ENCODE peak calls at places on chromosomes 4 and X, in six cellular contexts. G is T-helper 2 cell; E is activated T-cell treated with anti-CD3 and anti-CD28 coated beads, Interleukin-2, amount 50 U/mL, for 72 hours; X is endothelial cell; S is mesenchymal stem cell; L is suprapubic skin. D is an unnamed sample.

GRCh38 chr4:128275351-128275750 is 12.3 kb downstream of the PGRMC2 start:
- DNase-seq in G (no peak), E (no peak), X (no peak), S (no peak), L (no peak), D (no peak)

GRCh38 chr4:78885598-78885997 is 53.6 kb downstream of the PAQR3 start:
- DNase-seq in G (no peak), E (no peak), X (no peak), S (no peak), L (no peak), D (no peak)

GRCh38 chrX:124231454-124231853 is 101.0 kb upstream of the TEX13D start:
- DNase-seq in G (no peak), E (no peak), X (no peak), S (no peak), L (no peak), D (no peak)

GRCh38 chrX:36198575-36198974 is 279.0 kb downstream of the CFAP47 start:
- DNase-seq in G (no peak), E (no peak), X (no peak), S (no peak), L (no peak), D (no peak)

GRCh38 chr4:6424425-6424824 is 48.0 kb downstream of the PPP2R2C start:
- DNase-seq in G (no peak), E (no peak), X (no peak), S (no peak), L (no peak), D (no peak)

GRCh38 chr4:31089815-31090214 is 369.6 kb downstream of the PCDH7 start:
- DNase-seq in G (no peak), E (no peak), X (no peak), S (peak), L (no peak), D (no peak)

GRCh38 chr4:111562811-111563210 is 582.4 kb upstream of the FAM241A start:
- DNase-seq in G (no peak), E (no peak), X (no peak), S (no peak), L (no peak), D (no peak)

GRCh38 chr4:56907489-56908205 is at the start of gene REST:
- DNase-seq in G (peak), E (peak), X (peak), S (peak), L (peak), D (peak)

GRCh38 chrX:41946973-41947612 is 23.7 kb upstream of the CASK start:
- DNase-seq in G (no peak), E (no peak), X (no peak), S (no peak), L (no peak), D (no peak)

GRCh38 chrX:150269613-150270254 is 93.4 kb upstream of the MAMLD1 start:
- DNase-seq in G (no peak), E (no peak), X (no peak), S (no peak), L (no peak), D (no peak)

GRCh38 chr4:183906736-183907651 is 1.9 kb downstream of the STOX2 start:
- DNase-seq in G (no peak), E (no peak), X (peak), S (peak), L (no peak), D (no peak)

GRCh38 chr4:138111462-138112000 is 130.6 kb downstream of the SLC7A11 start:
- DNase-seq in G (no peak), E (no peak), X (no peak), S (peak), L (no peak), D (no peak)

GRCh38 chrX:68903111-68903510 is 74.3 kb downstream of the EFNB1 start:
- DNase-seq in G (no peak), E (no peak), X (no peak), S (no peak), L (no peak), D (no peak)

GRCh38 chr4:151781026-151781425 is 20.2 kb upstream of the GATB start:
- DNase-seq in G (no peak), E (no peak), X (no peak), S (no peak), L (no peak), D (no peak)

GRCh38 chr4:182873726-182874125 is 43.5 kb downstream of the DCTD start:
- DNase-seq in G (no peak), E (no peak), X (no peak), S (no peak), L (no peak), D (no peak)

GRCh38 chr4:113591982-113592381 is 169.6 kb downstream of the CAMK2D start:
- DNase-seq in G (no peak), E (no peak), X (no peak), S (peak), L (no peak), D (no peak)

GRCh38 chr4:186037692-186038658 is 31.0 kb upstream of the TLR3 start:
- DNase-seq in G (no peak), E (peak), X (peak), S (peak), L (no peak), D (no peak)

GRCh38 chr4:1172971-1173757 is 781 bp upstream of the SPON2 start:
- DNase-seq in G (no peak), E (no peak), X (no peak), S (peak), L (no peak), D (no peak)

GRCh38 chrX:121010218-121010617 is 24.7 kb upstream of the CT47A1 start:
- DNase-seq in G (no peak), E (no peak), X (no peak), S (no peak), L (no peak), D (no peak)

GRCh38 chr4:25958110-25958509 is 44.1 kb downstream of the SMIM20 start:
- DNase-seq in G (no peak), E (no peak), X (no peak), S (no peak), L (no peak), D (no peak)

GRCh38 chrX:129719931-129720520 is 18.8 kb upstream of the XPNPEP2 start:
- DNase-seq in G (no peak), E (no peak), X (no peak), S (no peak), L (no peak), D (no peak)